ENCODE peak calls at places on chromosomes 12 and 14, in four cellular contexts. J is mesendoderm, W is IMR-90, U is H1. T is an unnamed sample.

GRCh38 chr12:93653079-93653478 is 24.1 kb upstream of the CRADD start:
- DNase-seq in J (no peak), W (no peak), U (no peak), T (no peak)

GRCh38 chr14:61503167-61503801 is 181.9 kb downstream of the PRKCH start:
- DNase-seq in J (no peak), W (peak), U (no peak), T (no peak)

GRCh38 chr12:113852695-113853490 is 113.2 kb downstream of the RBM19 start:
- DNase-seq in J (no peak), W (no peak), U (no peak), T (no peak)

GRCh38 chr12:3533703-3534386 is 42.8 kb downstream of the PRMT8 start:
- DNase-seq in J (peak), W (no peak), U (no peak), T (peak)

GRCh38 chr12:20370001-20370381 is 1.7 kb downstream of the PDE3A start:
- DNase-seq in J (peak), W (no peak), U (peak), T (peak)

GRCh38 chr12:99450231-99450630 is 197.3 kb upstream of the GARIN6 start:
- DNase-seq in J (no peak), W (no peak), U (no peak), T (no peak)

GRCh38 chr14:104978774-104979691 is 859 bp upstream of the AHNAK2 start:
- DNase-seq in J (no peak), W (no peak), U (no peak), T (peak)

GRCh38 chr14:55129086-55129427 is at the start of gene LGALS3:
- DNase-seq in J (peak), W (peak), U (no peak), T (peak)

GRCh38 chr14:89302396-89302950 is 114.6 kb downstream of the FOXN3 start:
- DNase-seq in J (no peak), W (no peak), U (no peak), T (no peak)

GRCh38 chr12:96025518-96025917 is 9.9 kb downstream of the LTA4H start:
- DNase-seq in J (no peak), W (no peak), U (no peak), T (no peak)

GRCh38 chr12:121209221-121209620 is 708 bp upstream of the P2RX4 start:
- DNase-seq in J (no peak), W (no peak), U (no peak), T (no peak)

GRCh38 chr12:32754101-32754500 is 1.6 kb downstream of the YARS2 start:
- DNase-seq in J (peak), W (no peak), U (no peak), T (no peak)

GRCh38 chr12:53593031-53593430 is 33.2 kb downstream of the ATF7 start:
- DNase-seq in J (no peak), W (no peak), U (no peak), T (no peak)

GRCh38 chr14:105091335-105092123 is 26.3 kb upstream of the GPR132 start:
- DNase-seq in J (no peak), W (no peak), U (no peak), T (peak)

GRCh38 chr12:124413401-124413800 is 118.5 kb downstream of the RFLNA start:
- DNase-seq in J (no peak), W (no peak), U (no peak), T (no peak)

GRCh38 chr12:31003861-31004640 is 69.6 kb upstream of the DDX11 start:
- DNase-seq in J (no peak), W (no peak), U (no peak), T (no peak)

GRCh38 chr12:53207042-53207441 is at the start of gene ITGB7:
- DNase-seq in J (no peak), W (no peak), U (no peak), T (no peak)

GRCh38 chr12:54773593-54773992 is 80.7 kb upstream of the MUCL1 start:
- DNase-seq in J (no peak), W (no peak), U (no peak), T (no peak)

GRCh38 chr12:97404549-97404948 is 58.1 kb upstream of the RMST start:
- DNase-seq in J (peak), W (peak), U (no peak), T (peak)

GRCh38 chr12:64801381-64801780 is 23.1 kb upstream of the TBC1D30 start:
- DNase-seq in J (no peak), W (no peak), U (no peak), T (no peak)

GRCh38 chr14:34425095-34425851 is 36.8 kb downstream of the SPTSSA start:
- DNase-seq in J (peak), W (no peak), U (no peak), T (no peak)

GRCh38 chr12:120381752-120382419 is 12.9 kb upstream of the MSI1 start:
- DNase-seq in J (no peak), W (peak), U (no peak), T (no peak)

GRCh38 chr12:69490920-69491643 is 20.9 kb downstream of the FRS2 start:
- DNase-seq in J (no peak), W (no peak), U (no peak), T (no peak)

GRCh38 chr12:6547987-6548386 is 7.9 kb downstream of the IFFO1 start:
- DNase-seq in J (peak), W (peak), U (no peak), T (peak)

GRCh38 chr12:67794151-67794550 is 145.6 kb downstream of the DYRK2 start:
- DNase-seq in J (no peak), W (peak), U (no peak), T (no peak)

GRCh38 chr14:77327111-77327510 is 6.3 kb downstream of the GSTZ1 start:
- DNase-seq in J (no peak), W (no peak), U (no peak), T (no peak)

GRCh38 chr14:61568572-61569011 is 126.7 kb upstream of the HIF1A start:
- DNase-seq in J (peak), W (no peak), U (no peak), T (peak)

GRCh38 chr14:60064491-60065072 is 27.1 kb upstream of the PCNX4 start:
- DNase-seq in J (peak), W (peak), U (no peak), T (no peak)

GRCh38 chr12:89693639-89694202 is 14.9 kb downstream of the ATP2B1 start:
- DNase-seq in J (no peak), W (no peak), U (no peak), T (no peak)

GRCh38 chr14:67984274-67984673 is 164.7 kb downstream of the RAD51B start:
- DNase-seq in J (no peak), W (no peak), U (no peak), T (no peak)

GRCh38 chr12:749871-750270 is 2.5 kb upstream of the WNK1 start:
- DNase-seq in J (no peak), W (no peak), U (no peak), T (no peak)

GRCh38 chr12:750356-751191 is 1.8 kb upstream of the WNK1 start:
- DNase-seq in J (no peak), W (no peak), U (no peak), T (no peak)

GRCh38 chr12:752673-753400 is 458 bp downstream of the WNK1 start:
- DNase-seq in J (peak), W (peak), U (no peak), T (peak)

GRCh38 chr12:751828-752672 is at the start of gene WNK1:
- DNase-seq in J (peak), W (peak), U (peak), T (peak)

DNA sequence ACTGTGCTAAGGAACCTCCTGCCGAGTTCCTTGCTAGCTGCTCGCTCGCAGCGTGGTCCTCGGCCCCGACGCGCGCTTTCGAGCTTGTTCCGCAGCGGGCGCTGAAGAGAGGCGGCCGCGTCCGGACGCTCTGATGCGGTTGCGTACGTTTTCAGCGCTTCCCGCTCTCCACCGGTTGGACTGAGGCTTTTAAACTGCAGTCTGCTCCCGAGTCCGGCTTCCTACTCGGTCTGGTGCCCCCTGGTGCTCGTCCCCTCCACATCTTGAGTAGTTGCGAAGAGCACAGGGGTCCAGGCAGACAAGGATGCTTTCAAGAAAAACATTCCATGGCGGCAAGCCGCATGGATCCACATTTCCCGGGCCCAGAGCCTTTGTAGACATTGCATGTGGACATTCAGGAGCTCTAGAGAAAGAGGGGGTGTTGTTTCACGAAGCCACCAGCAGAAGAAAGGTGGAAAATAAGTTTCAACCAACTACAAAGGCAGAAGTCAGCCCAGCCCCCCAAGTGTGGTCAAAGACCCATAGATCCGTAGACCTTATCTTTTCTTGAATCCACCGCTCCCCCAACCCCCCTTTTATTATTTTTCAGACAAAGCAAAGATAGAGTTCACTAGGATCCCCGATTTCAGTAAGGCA is 1.1 kb upstream of the WNK1 start:
- DNase-seq in J (peak), W (peak), U (peak), T (peak)
- H2BK5ac ChIP-seq in J (peak), W (peak), U (peak), T (peak)

GRCh38 chr12:108814462-108815211 is 42.7 kb downstream of the SSH1 start:
- DNase-seq in J (no peak), W (no peak), U (no peak), T (no peak)
- H2BK5ac ChIP-seq in J (no peak), W (no peak), U (no peak), T (no peak)

DNA sequence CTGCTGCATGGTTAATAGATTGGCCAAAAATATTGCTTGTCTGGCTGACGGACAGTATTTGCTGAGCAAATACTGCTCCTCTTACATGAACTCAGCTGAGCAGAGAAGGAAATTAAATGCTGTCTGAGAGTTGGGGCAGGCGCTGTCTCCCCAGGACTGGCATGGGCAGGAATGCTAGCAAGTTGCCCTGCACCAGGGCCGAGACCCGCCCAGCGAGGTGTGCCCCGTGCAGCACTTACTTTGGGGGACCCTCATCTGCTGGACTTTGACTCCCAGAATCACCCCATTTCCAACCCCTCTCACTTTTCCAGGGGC is 1.4 kb downstream of the FBRSL1 start:
- DNase-seq in J (no peak), W (no peak), U (no peak), T (no peak)
- H2BK5ac ChIP-seq in J (no peak), W (no peak), U (no peak), T (no peak)

DNA sequence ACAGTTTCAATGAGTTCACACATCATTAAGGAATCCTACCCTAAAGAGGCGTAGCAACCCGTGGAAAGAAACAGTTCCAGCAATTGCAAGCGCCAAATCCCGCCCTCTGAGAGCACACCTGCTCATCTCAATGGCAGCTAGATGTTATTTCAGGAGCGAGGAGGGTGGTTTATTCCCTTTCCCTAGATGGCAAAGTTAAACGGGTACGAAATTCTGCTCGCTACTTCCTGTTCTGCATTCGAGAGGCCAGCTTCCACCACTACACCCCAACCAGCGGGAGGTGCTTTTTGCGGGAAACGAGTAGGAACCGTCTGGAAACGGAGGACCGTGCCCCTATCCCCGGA is 561 bp downstream of the VPS29 start:
- DNase-seq in J (peak), W (peak), U (no peak), T (peak)
- H2BK5ac ChIP-seq in J (no peak), W (peak), U (peak), T (no peak)